ENCODE peak calls at places on chromosomes 4 and X, in four cellular contexts. One of them, this sample, is unnamed.

GRCh38 chr4:87865288-87865687 is 32.5 kb downstream of the MEPE start:
- DNase-seq in WTC11: no peak
- DNase-seq in NCI-H748 treated with DMSO at 0.1 percent for 48 hours: no peak
- DNase-seq in HTR-8/SVneo: no peak
- DNase-seq in this sample: no peak

GRCh38 chr4:140856692-140857091 is 100.5 kb upstream of the TBC1D9 start:
- DNase-seq in WTC11: no peak
- DNase-seq in NCI-H748 treated with DMSO at 0.1 percent for 48 hours: peak
- DNase-seq in HTR-8/SVneo: no peak
- DNase-seq in this sample: no peak

GRCh38 chr4:3436798-3437581 is 4.8 kb upstream of the HGFAC start:
- DNase-seq in WTC11: no peak
- DNase-seq in NCI-H748 treated with DMSO at 0.1 percent for 48 hours: no peak
- DNase-seq in HTR-8/SVneo: peak
- DNase-seq in this sample: peak

GRCh38 chrX:148448686-148449085 is 51.7 kb upstream of the AFF2 start:
- DNase-seq in WTC11: no peak
- DNase-seq in NCI-H748 treated with DMSO at 0.1 percent for 48 hours: no peak
- DNase-seq in HTR-8/SVneo: no peak
- DNase-seq in this sample: no peak

GRCh38 chr4:149345424-149345823 is 470.2 kb downstream of the IQCM start:
- DNase-seq in WTC11: no peak
- DNase-seq in NCI-H748 treated with DMSO at 0.1 percent for 48 hours: no peak
- DNase-seq in HTR-8/SVneo: no peak
- DNase-seq in this sample: no peak

GRCh38 chr4:110268352-110268751 is 69.9 kb upstream of the ELOVL6 start:
- DNase-seq in WTC11: no peak
- DNase-seq in NCI-H748 treated with DMSO at 0.1 percent for 48 hours: no peak
- DNase-seq in HTR-8/SVneo: no peak
- DNase-seq in this sample: no peak

GRCh38 chr4:147590249-147590920 is 26.8 kb upstream of the TMEM184C start:
- DNase-seq in WTC11: peak
- DNase-seq in NCI-H748 treated with DMSO at 0.1 percent for 48 hours: peak
- DNase-seq in HTR-8/SVneo: peak
- DNase-seq in this sample: no peak

GRCh38 chrX:20067709-20068315 is 48.9 kb downstream of the MAP7D2 start:
- DNase-seq in WTC11: no peak
- DNase-seq in NCI-H748 treated with DMSO at 0.1 percent for 48 hours: no peak
- DNase-seq in HTR-8/SVneo: peak
- DNase-seq in this sample: no peak

GRCh38 chrX:65994519-65995501 is 45.1 kb downstream of the VSIG4 start:
- DNase-seq in WTC11: no peak
- DNase-seq in NCI-H748 treated with DMSO at 0.1 percent for 48 hours: no peak
- DNase-seq in HTR-8/SVneo: no peak
- DNase-seq in this sample: no peak

GRCh38 chr4:104015680-104016079 is 295.9 kb upstream of the TACR3 start:
- DNase-seq in WTC11: no peak
- DNase-seq in NCI-H748 treated with DMSO at 0.1 percent for 48 hours: peak
- DNase-seq in HTR-8/SVneo: no peak
- DNase-seq in this sample: no peak

GRCh38 chr4:153427363-153428071 is 38.6 kb upstream of the TMEM131L start:
- DNase-seq in WTC11: no peak
- DNase-seq in NCI-H748 treated with DMSO at 0.1 percent for 48 hours: no peak
- DNase-seq in HTR-8/SVneo: no peak
- DNase-seq in this sample: no peak

GRCh38 chr4:76016383-76016782 is 6.9 kb downstream of the CXCL10 start:
- DNase-seq in WTC11: no peak
- DNase-seq in NCI-H748 treated with DMSO at 0.1 percent for 48 hours: no peak
- DNase-seq in HTR-8/SVneo: no peak
- DNase-seq in this sample: no peak

GRCh38 chrX:46244451-46244850 is 300.8 kb downstream of the ZNF674 start:
- DNase-seq in WTC11: no peak
- DNase-seq in NCI-H748 treated with DMSO at 0.1 percent for 48 hours: no peak
- DNase-seq in HTR-8/SVneo: no peak
- DNase-seq in this sample: no peak

GRCh38 chrX:39705299-39705698 is 392.5 kb downstream of the BCOR start:
- DNase-seq in WTC11: no peak
- DNase-seq in NCI-H748 treated with DMSO at 0.1 percent for 48 hours: peak
- DNase-seq in HTR-8/SVneo: peak
- DNase-seq in this sample: no peak

GRCh38 chr4:180610317-180610716 is 1632.9 kb upstream of the TENM3 start:
- DNase-seq in WTC11: no peak
- DNase-seq in NCI-H748 treated with DMSO at 0.1 percent for 48 hours: no peak
- DNase-seq in HTR-8/SVneo: peak
- DNase-seq in this sample: no peak

GRCh38 chr4:86558258-86558657 is 35.9 kb upstream of the PTPN13 start:
- DNase-seq in WTC11: no peak
- DNase-seq in NCI-H748 treated with DMSO at 0.1 percent for 48 hours: no peak
- DNase-seq in HTR-8/SVneo: no peak
- DNase-seq in this sample: no peak

GRCh38 chrX:40144576-40144975 is 46.8 kb upstream of the BCOR start:
- DNase-seq in WTC11: peak
- DNase-seq in NCI-H748 treated with DMSO at 0.1 percent for 48 hours: no peak
- DNase-seq in HTR-8/SVneo: no peak
- DNase-seq in this sample: no peak

GRCh38 chr4:153532636-153533035 is 66.5 kb downstream of the TMEM131L start:
- DNase-seq in WTC11: no peak
- DNase-seq in NCI-H748 treated with DMSO at 0.1 percent for 48 hours: no peak
- DNase-seq in HTR-8/SVneo: no peak
- DNase-seq in this sample: no peak